ENCODE peak calls at places on chromosomes 5 and 9, in nine cellular contexts. B, S, Z, R, T, D, X, G and A are unnamed samples. For H3K36me3, the result is how much of the 10 kb centered on the place peaks cover.

GRCh38 chr9:110192531-110193326 is 15.2 kb downstream of the C9orf152 start:
- DNase-seq in G (no peak), T (peak), X (no peak), S (no peak), R (no peak), Z (no peak), D (no peak), B (peak), A (no peak)

GRCh38 chr9:90060256-90060655 is 455.4 kb downstream of the GADD45G start:
- DNase-seq in T (no peak), Z (no peak), G (no peak), B (no peak), R (no peak), D (no peak), S (no peak), X (no peak), A (no peak)

GRCh38 chr5:137669796-137670195 is 66.1 kb downstream of the KLHL3 start:
- DNase-seq in G (no peak), D (no peak), T (no peak), S (no peak), Z (no peak), X (no peak), R (no peak), B (no peak), A (no peak)

GRCh38 chr9:15509931-15510788 is 610 bp downstream of the PSIP1 start:
- DNase-seq in S (peak), D (peak), G (no peak), B (peak), X (peak), R (peak), T (no peak), Z (peak), A (peak)

GRCh38 chr9:78032599-78033457 is 1.2 kb upstream of the GNAQ start:
- DNase-seq in D (no peak), S (peak), Z (no peak), X (no peak), R (no peak), B (peak), G (no peak), T (no peak), A (no peak)

GRCh38 chr5:111946556-111946955 is 189.6 kb upstream of the NREP start:
- DNase-seq in Z (no peak), X (no peak), D (no peak), S (no peak), B (no peak), T (no peak), R (no peak), G (no peak), A (no peak)

GRCh38 chr9:100999914-101000540 is 28.5 kb upstream of the PLPPR1 start:
- DNase-seq in T (no peak), X (no peak), G (no peak), S (no peak), B (no peak), Z (no peak), D (no peak), R (no peak), A (no peak)

GRCh38 chr9:69970001-69970531 is 73.6 kb upstream of the MAMDC2 start:
- DNase-seq in R (no peak), T (no peak), S (no peak), Z (no peak), G (no peak), B (no peak), D (no peak), X (no peak), A (no peak)

GRCh38 chr5:181028032-181028819 is 11.8 kb upstream of the BTNL9 start:
- DNase-seq in S (peak), R (no peak), T (no peak), X (peak), B (peak), Z (no peak), D (no peak), G (no peak), A (no peak)

GRCh38 chr9:70954126-70954525 is 167.3 kb downstream of the TRPM3 start:
- DNase-seq in T (peak), D (peak), B (peak), S (no peak), G (no peak), Z (peak), R (no peak), X (no peak), A (peak)

GRCh38 chr9:129175825-129176633 is 2.0 kb downstream of the IER5L start:
- DNase-seq in R (peak), X (peak), T (peak), B (peak), Z (peak), G (peak), D (peak), S (peak), A (peak)

GRCh38 chr9:19551124-19551929 is 142.5 kb downstream of the ACER2 start:
- DNase-seq in B (no peak), D (peak), X (no peak), S (no peak), G (peak), Z (peak), R (no peak), T (peak), A (no peak)

GRCh38 chr5:16536246-16536645 is 70.6 kb upstream of the ZNF622 start:
- DNase-seq in Z (no peak), G (no peak), S (no peak), D (peak), T (peak), B (no peak), R (no peak), X (no peak), A (peak)

GRCh38 chr5:83608122-83608521 is 112.5 kb downstream of the HAPLN1 start:
- DNase-seq in D (peak), G (no peak), Z (peak), S (peak), B (peak), R (no peak), X (no peak), T (peak), A (peak)

GRCh38 chr9:111008148-111009075 is 29.9 kb downstream of the LPAR1 start:
- DNase-seq in R (no peak), B (no peak), Z (no peak), S (no peak), T (peak), D (no peak), X (no peak), G (no peak), A (no peak)

GRCh38 chr9:4798281-4798680 is 5.5 kb downstream of the RCL1 start:
- DNase-seq in D (no peak), Z (no peak), B (no peak), G (no peak), R (no peak), X (no peak), T (no peak), S (no peak), A (no peak)

GRCh38 chr9:123111977-123112869 is 78.8 kb downstream of the GPR21 start:
- DNase-seq in S (no peak), T (no peak), X (peak), D (no peak), G (no peak), Z (no peak), B (no peak), R (no peak), A (no peak)

GRCh38 chr9:110337727-110338522 is at the start of gene TXNDC8:
- DNase-seq in G (no peak), B (no peak), S (no peak), R (no peak), D (no peak), Z (no peak), X (no peak), T (peak), A (no peak)

DNA sequence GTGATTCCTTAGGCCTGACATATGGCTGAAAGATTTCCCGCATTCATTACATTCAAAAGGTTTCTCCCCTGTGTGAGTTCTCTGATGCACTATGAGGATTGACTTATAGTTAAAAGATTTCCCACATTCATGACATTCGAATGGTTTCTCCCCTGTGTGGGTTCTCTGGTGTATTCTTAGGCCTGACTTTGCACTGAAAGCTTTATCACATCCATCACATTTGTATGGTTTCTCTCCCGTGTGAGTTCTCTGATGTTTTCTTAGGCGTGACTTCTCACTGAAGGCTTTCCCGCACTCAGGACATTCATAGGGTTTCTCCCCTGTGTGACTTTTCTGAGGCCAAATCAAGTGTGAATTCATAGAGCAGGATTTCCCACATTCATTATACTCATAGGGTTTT is 35.8 kb downstream of the ZNF782 start:
- DNase-seq in Z (no peak), D (no peak), R (no peak), X (no peak), S (no peak), G (no peak), T (no peak), B (no peak), A (no peak)
- H3K36me3 ChIP-seq in Z (under half), D (half or more), R (under half), X (under half), S (under half), G (under half), T (under half), B (under half), A (under half)

GRCh38 chr5:139371482-139372435 is 11.3 kb downstream of the SLC23A1 start:
- DNase-seq in R (no peak), Z (no peak), D (peak), B (no peak), X (no peak), G (no peak), S (no peak), T (peak), A (no peak)

GRCh38 chr5:139364466-139364865 is 18.6 kb downstream of the SLC23A1 start:
- DNase-seq in S (no peak), T (no peak), B (no peak), Z (no peak), D (no peak), G (no peak), R (no peak), X (no peak), A (no peak)

GRCh38 chr5:139363937-139364336 is 19.2 kb downstream of the SLC23A1 start:
- DNase-seq in G (no peak), Z (no peak), S (no peak), R (no peak), T (no peak), D (no peak), X (no peak), B (no peak), A (no peak)

GRCh38 chr5:139369181-139369580 is 13.9 kb downstream of the SLC23A1 start:
- DNase-seq in R (no peak), B (no peak), X (no peak), G (no peak), T (peak), D (no peak), S (no peak), Z (no peak), A (no peak)

GRCh38 chr5:139368613-139369012 is 14.5 kb downstream of the SLC23A1 start:
- DNase-seq in S (no peak), X (no peak), D (no peak), T (peak), B (no peak), G (no peak), Z (no peak), R (no peak), A (no peak)
- H3K36me3 ChIP-seq in S (under half), X (under half), D (half or more), T (under half), B (under half), G (under half), Z (half or more), R (under half), A (half or more)

GRCh38 chr5:151042453-151043093 is 22.2 kb downstream of the GPX3 start:
- DNase-seq in T (no peak), D (no peak), S (peak), Z (no peak), B (no peak), G (no peak), R (no peak), X (no peak), A (no peak)

GRCh38 chr5:151039665-151040064 is 19.3 kb downstream of the GPX3 start:
- DNase-seq in G (no peak), T (no peak), S (no peak), B (no peak), D (no peak), R (no peak), Z (no peak), X (no peak), A (no peak)

GRCh38 chr5:151040211-151040747 is 19.9 kb downstream of the GPX3 start:
- DNase-seq in T (peak), B (peak), G (no peak), X (no peak), R (no peak), S (peak), Z (no peak), D (peak), A (no peak)

GRCh38 chr5:151038801-151039238 is 18.4 kb downstream of the GPX3 start:
- DNase-seq in S (peak), T (peak), B (no peak), G (no peak), R (no peak), Z (no peak), X (no peak), D (peak), A (no peak)

GRCh38 chr5:151041577-151042268 is 21.3 kb downstream of the GPX3 start:
- DNase-seq in T (no peak), R (no peak), S (peak), D (no peak), X (no peak), G (no peak), Z (no peak), B (no peak), A (no peak)
- H3K36me3 ChIP-seq in T (half or more), R (half or more), S (under half), D (half or more), X (under half), G (half or more), Z (under half), B (under half), A (half or more)

DNA sequence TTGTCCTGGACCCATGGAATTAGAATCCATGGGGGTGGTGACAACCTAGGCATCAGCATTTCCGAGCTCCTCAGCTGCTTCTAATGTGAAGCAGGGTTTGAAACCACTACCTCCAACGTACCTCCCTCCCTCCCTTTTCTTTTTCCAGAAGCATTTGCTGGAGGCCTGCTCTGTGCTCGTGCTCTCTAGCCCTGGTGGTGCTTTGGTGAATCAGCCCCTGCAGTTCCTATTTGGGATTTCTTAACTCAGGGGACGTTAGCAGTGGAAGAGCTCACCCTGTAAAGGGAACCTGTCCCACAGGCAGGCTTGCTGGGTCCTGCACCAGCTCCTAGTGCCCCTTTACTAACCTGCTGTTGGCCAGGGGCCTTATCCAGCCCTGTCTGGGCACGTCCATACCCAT is 55.0 kb downstream of the NSG2 start:
- DNase-seq in S (no peak), B (no peak), R (no peak), X (no peak), Z (no peak), T (no peak), G (no peak), D (no peak), A (no peak)
- H3K36me3 ChIP-seq in S (under half), B (under half), R (under half), X (under half), Z (under half), T (under half), G (under half), D (under half), A (under half)

GRCh38 chr9:120396926-120397325 is 183.0 kb downstream of the CDK5RAP2 start:
- DNase-seq in T (no peak), X (no peak), Z (no peak), D (no peak), R (no peak), G (no peak), B (no peak), S (no peak), A (no peak)
- H3K36me3 ChIP-seq in T (under half), X (under half), Z (under half), D (under half), R (under half), G (half or more), B (under half), S (under half), A (half or more)

GRCh38 chr9:137190315-137190853 is 1.9 kb downstream of the SSNA1 start:
- DNase-seq in X (no peak), S (no peak), T (no peak), G (no peak), Z (no peak), D (no peak), R (no peak), B (peak), A (no peak)
- H3K36me3 ChIP-seq in X (under half), S (under half), T (under half), G (under half), Z (under half), D (under half), R (under half), B (under half), A (half or more)